ENCODE peak calls at places on chromosomes 6 and 20, in five cellular contexts. Y, C, E, L and D are unnamed samples.

GRCh38 chr20:52592567-52592966 is 379.6 kb upstream of the TSHZ2 start:
- DNase-seq in E (no peak), L (no peak), C (no peak), Y (no peak), D (no peak)

GRCh38 chr20:59403962-59404314 is 103.5 kb downstream of the EDN3 start:
- DNase-seq in E (no peak), L (no peak), Y (no peak), C (no peak), D (peak; percentile 9)

GRCh38 chr6:13113956-13114593 is 214.3 kb downstream of the TBC1D7 start:
- DNase-seq in C (no peak), E (no peak), Y (no peak), L (no peak), D (no peak)

GRCh38 chr20:35030136-35030535 is 62.5 kb downstream of the TRPC4AP start:
- DNase-seq in C (no peak), Y (no peak), E (no peak), L (no peak), D (no peak)

GRCh38 chr6:135162678-135163439 is 18.2 kb upstream of the MYB start:
- DNase-seq in Y (no peak), C (no peak), L (peak; percentile 28), E (peak; percentile 59), D (no peak)

GRCh38 chr6:4913705-4914411 is 90.0 kb downstream of the RPP40 start:
- DNase-seq in C (no peak), Y (no peak), E (no peak), L (no peak), D (no peak)

GRCh38 chr6:46788791-46789190 is 4.4 kb upstream of the MEP1A start:
- DNase-seq in C (no peak), E (no peak), Y (no peak), L (no peak), D (no peak)

GRCh38 chr6:154298297-154298696 is 58.3 kb downstream of the IPCEF1 start:
- DNase-seq in C (no peak), E (no peak), L (peak; percentile 26), Y (no peak), D (peak; percentile 73)

GRCh38 chr6:99736302-99736701 is 129.7 kb downstream of the PRDM13 start:
- DNase-seq in L (no peak), C (no peak), E (no peak), Y (no peak), D (no peak)

GRCh38 chr6:148657053-148657452 is 89.8 kb upstream of the UST start:
- DNase-seq in C (no peak), L (peak; percentile 79), E (no peak), Y (no peak), D (peak; percentile 81)

GRCh38 chr6:20302702-20303251 is 90.5 kb upstream of the MBOAT1 start:
- DNase-seq in L (peak; percentile 33), E (no peak), C (no peak), Y (no peak), D (no peak)

GRCh38 chr20:17560344-17561074 is 9.4 kb upstream of the DSTN start:
- DNase-seq in E (no peak), Y (no peak), L (no peak), C (no peak), D (no peak)

GRCh38 chr6:19024737-19025136 is 637.6 kb downstream of the RNF144B start:
- DNase-seq in C (no peak), L (peak; percentile 1), E (peak; percentile 1), Y (no peak), D (peak; percentile 48)

GRCh38 chr20:59735486-59735885 is 131.1 kb downstream of the PHACTR3 start:
- DNase-seq in E (no peak), Y (no peak), L (no peak), C (no peak), D (no peak)

GRCh38 chr20:3995067-3995748 is 20.1 kb downstream of the RNF24 start:
- DNase-seq in C (no peak), E (no peak), Y (no peak), L (peak; percentile 55), D (no peak)

GRCh38 chr20:57627972-57628650 is 7.9 kb upstream of the ZBP1 start:
- DNase-seq in Y (peak; percentile 47), C (no peak), L (peak; percentile 13), E (no peak), D (peak; percentile 62)

GRCh38 chr20:48578397-48579098 is 249.3 kb downstream of the PREX1 start:
- DNase-seq in L (no peak), C (no peak), Y (no peak), E (no peak), D (no peak)

GRCh38 chr6:81171991-81172740 is 580.3 kb downstream of the TENT5A start:
- DNase-seq in E (no peak), L (peak; percentile 49), Y (peak; percentile 24), C (no peak), D (peak; percentile 21)

GRCh38 chr6:158737710-158738615 is 81.2 kb downstream of the EZR start:
- DNase-seq in Y (no peak), E (no peak), C (no peak), L (peak; percentile 42), D (no peak)